ENCODE peak calls at places on chromosomes 16 and 17, in eight cellular contexts. One of them, this sample, is unnamed.

GRCh38 chr17:31726980-31727427 is 132.0 kb downstream of the COPRS start:
- DNase-seq in adrenal gland: no peak
- DNase-seq in A673: no peak
- DNase-seq in neuronal stem cell: no peak
- DNase-seq in heart left ventricle: no peak
- DNase-seq in cardiac muscle cell: no peak
- DNase-seq in OCI-LY7: no peak
- DNase-seq in mesenchymal stem cell: peak; percentile 75
- DNase-seq in this sample: no peak

GRCh38 chr16:69404275-69404805 is 18.5 kb upstream of the TERF2 start:
- DNase-seq in adrenal gland: peak; percentile 75
- DNase-seq in A673: peak; percentile 78
- DNase-seq in neuronal stem cell: no peak
- DNase-seq in heart left ventricle: peak; percentile 35
- DNase-seq in cardiac muscle cell: peak; percentile 68
- DNase-seq in OCI-LY7: no peak
- DNase-seq in mesenchymal stem cell: peak; percentile 76
- DNase-seq in this sample: no peak

GRCh38 chr17:13031718-13032350 is 14.0 kb upstream of the ELAC2 start:
- DNase-seq in adrenal gland: peak; percentile 52
- DNase-seq in A673: peak; percentile 66
- DNase-seq in neuronal stem cell: no peak
- DNase-seq in heart left ventricle: peak; percentile 34
- DNase-seq in cardiac muscle cell: peak; percentile 65
- DNase-seq in OCI-LY7: peak; percentile 74
- DNase-seq in mesenchymal stem cell: peak; percentile 48
- DNase-seq in this sample: no peak

GRCh38 chr17:4947411-4948165 is 742 bp downstream of the PFN1 start:
- DNase-seq in adrenal gland: no peak
- DNase-seq in A673: peak; percentile 79
- DNase-seq in neuronal stem cell: peak; percentile 59
- DNase-seq in heart left ventricle: peak; percentile 60
- DNase-seq in cardiac muscle cell: peak; percentile 60
- DNase-seq in OCI-LY7: peak; percentile 77
- DNase-seq in mesenchymal stem cell: peak; percentile 81
- DNase-seq in this sample: no peak

GRCh38 chr17:45013021-45013997 is 38.1 kb downstream of the DCAKD start:
- DNase-seq in adrenal gland: no peak
- DNase-seq in A673: no peak
- DNase-seq in neuronal stem cell: no peak
- DNase-seq in heart left ventricle: no peak
- DNase-seq in cardiac muscle cell: no peak
- DNase-seq in OCI-LY7: no peak
- DNase-seq in mesenchymal stem cell: no peak
- DNase-seq in this sample: no peak

GRCh38 chr16:1509307-1510221 is 16.4 kb downstream of the TELO2 start:
- DNase-seq in adrenal gland: peak; percentile 58
- DNase-seq in A673: no peak
- DNase-seq in neuronal stem cell: no peak
- DNase-seq in heart left ventricle: peak; percentile 76
- DNase-seq in cardiac muscle cell: peak; percentile 56
- DNase-seq in OCI-LY7: no peak
- DNase-seq in mesenchymal stem cell: no peak
- DNase-seq in this sample: peak; percentile 34

GRCh38 chr17:37483311-37484039 is 6.2 kb upstream of the DUSP14 start:
- DNase-seq in adrenal gland: no peak
- DNase-seq in A673: peak; percentile 8
- DNase-seq in neuronal stem cell: no peak
- DNase-seq in heart left ventricle: peak; percentile 29
- DNase-seq in cardiac muscle cell: no peak
- DNase-seq in OCI-LY7: peak; percentile 11
- DNase-seq in mesenchymal stem cell: peak; percentile 99
- DNase-seq in this sample: no peak

GRCh38 chr17:4806420-4806769 is 557 bp upstream of the PLD2 start:
- DNase-seq in adrenal gland: no peak
- DNase-seq in A673: peak; percentile 26
- DNase-seq in neuronal stem cell: no peak
- DNase-seq in heart left ventricle: no peak
- DNase-seq in cardiac muscle cell: no peak
- DNase-seq in OCI-LY7: no peak
- DNase-seq in mesenchymal stem cell: peak; percentile 9
- DNase-seq in this sample: no peak

GRCh38 chr16:27400751-27401620 is 988 bp upstream of the IL21R start:
- DNase-seq in adrenal gland: no peak
- DNase-seq in A673: no peak
- DNase-seq in neuronal stem cell: no peak
- DNase-seq in heart left ventricle: no peak
- DNase-seq in cardiac muscle cell: no peak
- DNase-seq in OCI-LY7: no peak
- DNase-seq in mesenchymal stem cell: no peak
- DNase-seq in this sample: no peak

GRCh38 chr17:78159575-78160158 is 8.7 kb upstream of the SYNGR2 start:
- DNase-seq in adrenal gland: no peak
- DNase-seq in A673: no peak
- DNase-seq in neuronal stem cell: no peak
- DNase-seq in heart left ventricle: no peak
- DNase-seq in cardiac muscle cell: no peak
- DNase-seq in OCI-LY7: no peak
- DNase-seq in mesenchymal stem cell: peak; percentile 65
- DNase-seq in this sample: no peak

GRCh38 chr16:66322174-66322573 is 44.3 kb upstream of the CDH5 start:
- DNase-seq in adrenal gland: no peak
- DNase-seq in A673: no peak
- DNase-seq in neuronal stem cell: no peak
- DNase-seq in heart left ventricle: no peak
- DNase-seq in cardiac muscle cell: no peak
- DNase-seq in OCI-LY7: no peak
- DNase-seq in mesenchymal stem cell: no peak
- DNase-seq in this sample: no peak

GRCh38 chr17:74530751-74531150 is 524 bp downstream of the CD300LB start:
- DNase-seq in adrenal gland: peak; percentile 2
- DNase-seq in A673: no peak
- DNase-seq in neuronal stem cell: no peak
- DNase-seq in heart left ventricle: peak; percentile 2
- DNase-seq in cardiac muscle cell: no peak
- DNase-seq in OCI-LY7: no peak
- DNase-seq in mesenchymal stem cell: no peak
- DNase-seq in this sample: no peak

GRCh38 chr16:66428682-66429251 is 1.7 kb downstream of the BEAN1 start:
- DNase-seq in adrenal gland: no peak
- DNase-seq in A673: no peak
- DNase-seq in neuronal stem cell: no peak
- DNase-seq in heart left ventricle: no peak
- DNase-seq in cardiac muscle cell: no peak
- DNase-seq in OCI-LY7: no peak
- DNase-seq in mesenchymal stem cell: no peak
- DNase-seq in this sample: no peak

GRCh38 chr17:5541610-5542202 is 42.6 kb downstream of the NLRP1 start:
- DNase-seq in adrenal gland: no peak
- DNase-seq in A673: no peak
- DNase-seq in neuronal stem cell: no peak
- DNase-seq in heart left ventricle: no peak
- DNase-seq in cardiac muscle cell: no peak
- DNase-seq in OCI-LY7: no peak
- DNase-seq in mesenchymal stem cell: no peak
- DNase-seq in this sample: no peak

GRCh38 chr16:12340151-12340733 is 363.7 kb downstream of the SNX29 start:
- DNase-seq in adrenal gland: no peak
- DNase-seq in A673: no peak
- DNase-seq in neuronal stem cell: no peak
- DNase-seq in heart left ventricle: no peak
- DNase-seq in cardiac muscle cell: peak; percentile 35
- DNase-seq in OCI-LY7: peak; percentile 67
- DNase-seq in mesenchymal stem cell: peak; percentile 39
- DNase-seq in this sample: no peak

GRCh38 chr17:49964539-49965521 is 4.2 kb upstream of the DLX4 start:
- DNase-seq in adrenal gland: no peak
- DNase-seq in A673: no peak
- DNase-seq in neuronal stem cell: no peak
- DNase-seq in heart left ventricle: no peak
- DNase-seq in cardiac muscle cell: no peak
- DNase-seq in OCI-LY7: no peak
- DNase-seq in mesenchymal stem cell: peak; percentile 17
- DNase-seq in this sample: no peak

GRCh38 chr17:32515677-32516383 is 29.0 kb downstream of the CDK5R1 start:
- DNase-seq in adrenal gland: no peak
- DNase-seq in A673: no peak
- DNase-seq in neuronal stem cell: no peak
- DNase-seq in heart left ventricle: no peak
- DNase-seq in cardiac muscle cell: no peak
- DNase-seq in OCI-LY7: no peak
- DNase-seq in mesenchymal stem cell: no peak
- DNase-seq in this sample: no peak

GRCh38 chr17:57989011-57989345 is 924 bp upstream of the VEZF1 start:
- DNase-seq in adrenal gland: peak; percentile 59
- DNase-seq in A673: no peak
- DNase-seq in neuronal stem cell: no peak
- DNase-seq in heart left ventricle: peak; percentile 57
- DNase-seq in cardiac muscle cell: peak; percentile 38
- DNase-seq in OCI-LY7: no peak
- DNase-seq in mesenchymal stem cell: peak; percentile 72
- DNase-seq in this sample: no peak

GRCh38 chr17:59366040-59366757 is 34.7 kb downstream of the YPEL2 start:
- DNase-seq in adrenal gland: no peak
- DNase-seq in A673: no peak
- DNase-seq in neuronal stem cell: peak; percentile 69
- DNase-seq in heart left ventricle: no peak
- DNase-seq in cardiac muscle cell: no peak
- DNase-seq in OCI-LY7: no peak
- DNase-seq in mesenchymal stem cell: peak; percentile 74
- DNase-seq in this sample: no peak

GRCh38 chr17:55238931-55239297 is 25.8 kb upstream of the HLF start:
- DNase-seq in adrenal gland: peak; percentile 44
- DNase-seq in A673: peak; percentile 35
- DNase-seq in neuronal stem cell: no peak
- DNase-seq in heart left ventricle: no peak
- DNase-seq in cardiac muscle cell: peak; percentile 51
- DNase-seq in OCI-LY7: no peak
- DNase-seq in mesenchymal stem cell: no peak
- DNase-seq in this sample: no peak

DNA sequence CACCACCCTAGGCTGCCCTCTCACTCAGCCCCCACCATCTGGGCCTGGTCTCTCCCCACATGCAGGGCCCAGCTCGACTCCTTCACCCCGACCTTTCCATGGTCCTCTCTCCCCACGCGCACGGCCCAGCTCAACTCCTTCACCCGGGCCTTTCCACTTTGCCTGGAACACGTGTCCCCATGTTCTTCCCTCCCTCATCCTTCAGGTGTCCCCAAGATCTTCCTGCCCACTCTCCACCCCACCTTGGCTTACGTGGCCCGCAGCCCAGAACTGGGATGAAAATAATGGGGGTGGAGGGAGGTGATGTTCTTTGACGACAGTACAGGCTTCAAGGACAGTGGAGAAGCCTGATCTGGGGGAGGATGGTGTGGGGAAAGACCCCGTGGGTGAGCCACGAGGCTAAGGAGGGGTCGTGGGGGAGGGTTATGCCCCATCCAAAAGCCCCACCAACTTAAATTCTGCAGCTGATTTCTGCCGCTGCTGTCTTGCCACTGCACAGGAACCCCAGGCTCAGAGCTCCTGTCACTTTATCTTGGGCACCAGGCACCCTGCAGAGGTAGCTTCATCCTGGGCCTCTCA is 9.9 kb upstream of the MEAK7 start:
- DNase-seq in adrenal gland: no peak
- DNase-seq in A673: no peak
- DNase-seq in neuronal stem cell: no peak
- DNase-seq in heart left ventricle: no peak
- DNase-seq in cardiac muscle cell: no peak
- DNase-seq in OCI-LY7: no peak
- DNase-seq in mesenchymal stem cell: no peak
- DNase-seq in this sample: no peak
- H3K27ac ChIP-seq in adrenal gland: no peak overlapping the region
- H3K27ac ChIP-seq in A673: no peak overlapping the region
- H3K27ac ChIP-seq in neuronal stem cell: peak overlapping the region; percentile 9
- H3K27ac ChIP-seq in heart left ventricle: no peak overlapping the region
- H3K27ac ChIP-seq in cardiac muscle cell: peak overlapping the region; percentile 75
- H3K27ac ChIP-seq in OCI-LY7: peak overlapping the region; percentile 44
- H3K27ac ChIP-seq in mesenchymal stem cell: no peak overlapping the region
- H3K27ac ChIP-seq in this sample: no peak overlapping the region

GRCh38 chr16:81804134-81804610 is 25.1 kb downstream of the PLCG2 start:
- DNase-seq in adrenal gland: no peak
- DNase-seq in A673: no peak
- DNase-seq in neuronal stem cell: no peak
- DNase-seq in heart left ventricle: no peak
- DNase-seq in cardiac muscle cell: no peak
- DNase-seq in OCI-LY7: peak; percentile 77
- DNase-seq in mesenchymal stem cell: no peak
- DNase-seq in this sample: no peak
- H3K4me1 ChIP-seq in adrenal gland: no peaks in the 10 kb centered on the region
- H3K4me1 ChIP-seq in A673: peaks cover 2% of the 10 kb centered on the region
- H3K4me1 ChIP-seq in neuronal stem cell: no peaks in the 10 kb centered on the region
- H3K4me1 ChIP-seq in heart left ventricle: no peaks in the 10 kb centered on the region
- H3K4me1 ChIP-seq in cardiac muscle cell: no peaks in the 10 kb centered on the region
- H3K4me1 ChIP-seq in OCI-LY7: peaks cover 93% of the 10 kb centered on the region
- H3K4me1 ChIP-seq in mesenchymal stem cell: no peaks in the 10 kb centered on the region
- H3K4me1 ChIP-seq in this sample: no peaks in the 10 kb centered on the region

GRCh38 chr16:68234188-68235104 is 1.5 kb downstream of the ESRP2 start:
- DNase-seq in adrenal gland: no peak
- DNase-seq in A673: no peak
- DNase-seq in neuronal stem cell: no peak
- DNase-seq in heart left ventricle: peak; percentile 23
- DNase-seq in cardiac muscle cell: no peak
- DNase-seq in OCI-LY7: no peak
- DNase-seq in mesenchymal stem cell: no peak
- DNase-seq in this sample: no peak
- H3K4me3 ChIP-seq in adrenal gland: no peak overlapping the region
- H3K4me3 ChIP-seq in A673: no peak overlapping the region
- H3K4me3 ChIP-seq in neuronal stem cell: no peak overlapping the region
- H3K4me3 ChIP-seq in heart left ventricle: no peak overlapping the region
- H3K4me3 ChIP-seq in cardiac muscle cell: no peak overlapping the region
- H3K4me3 ChIP-seq in OCI-LY7: no peak overlapping the region
- H3K4me3 ChIP-seq in mesenchymal stem cell: no peak overlapping the region
- H3K4me3 ChIP-seq in this sample: no peak overlapping the region

GRCh38 chr16:67935402-67936123 is 1.1 kb downstream of the PSMB10 start:
- DNase-seq in adrenal gland: peak; percentile 96
- DNase-seq in A673: peak; percentile 96
- DNase-seq in neuronal stem cell: peak; percentile 84
- DNase-seq in heart left ventricle: peak; percentile 95
- DNase-seq in cardiac muscle cell: peak; percentile 96
- DNase-seq in OCI-LY7: peak; percentile 97
- DNase-seq in mesenchymal stem cell: peak; percentile 93
- DNase-seq in this sample: peak; percentile 85

GRCh38 chr16:67934306-67935095 is 2.1 kb downstream of the PSMB10 start:
- DNase-seq in adrenal gland: peak; percentile 30
- DNase-seq in A673: no peak
- DNase-seq in neuronal stem cell: no peak
- DNase-seq in heart left ventricle: no peak
- DNase-seq in cardiac muscle cell: no peak
- DNase-seq in OCI-LY7: no peak
- DNase-seq in mesenchymal stem cell: no peak
- DNase-seq in this sample: no peak

GRCh38 chr16:67936124-67936875 is at the start of gene PSMB10:
- DNase-seq in adrenal gland: peak; percentile 64
- DNase-seq in A673: peak; percentile 55
- DNase-seq in neuronal stem cell: peak; percentile 37
- DNase-seq in heart left ventricle: peak; percentile 71
- DNase-seq in cardiac muscle cell: peak; percentile 55
- DNase-seq in OCI-LY7: peak; percentile 68
- DNase-seq in mesenchymal stem cell: peak; percentile 91
- DNase-seq in this sample: no peak

GRCh38 chr16:67933805-67934204 is 2.1 kb upstream of the CTRL start:
- DNase-seq in adrenal gland: no peak
- DNase-seq in A673: no peak
- DNase-seq in neuronal stem cell: no peak
- DNase-seq in heart left ventricle: no peak
- DNase-seq in cardiac muscle cell: no peak
- DNase-seq in OCI-LY7: no peak
- DNase-seq in mesenchymal stem cell: no peak
- DNase-seq in this sample: no peak

GRCh38 chr16:67935096-67935401 is 1.6 kb downstream of the PSMB10 start:
- DNase-seq in adrenal gland: no peak
- DNase-seq in A673: no peak
- DNase-seq in neuronal stem cell: no peak
- DNase-seq in heart left ventricle: no peak
- DNase-seq in cardiac muscle cell: peak; percentile 24
- DNase-seq in OCI-LY7: no peak
- DNase-seq in mesenchymal stem cell: no peak
- DNase-seq in this sample: no peak
- H3K27ac ChIP-seq in adrenal gland: peak overlapping the region; percentile 90
- H3K27ac ChIP-seq in A673: peak overlapping the region; percentile 48
- H3K27ac ChIP-seq in neuronal stem cell: no peak overlapping the region
- H3K27ac ChIP-seq in heart left ventricle: peak overlapping the region; percentile 89
- H3K27ac ChIP-seq in cardiac muscle cell: no peak overlapping the region
- H3K27ac ChIP-seq in OCI-LY7: no peak overlapping the region
- H3K27ac ChIP-seq in mesenchymal stem cell: no peak overlapping the region
- H3K27ac ChIP-seq in this sample: peak overlapping the region; percentile 89